ENCODE peak calls at places on chromosome 6, in eight cellular contexts. One of them, this sample, is unnamed.

GRCh38 chr6:109695468-109695867 is 4.4 kb downstream of the FIG4 start:
- DNase-seq in glutamatergic neuron: no peak
- DNase-seq in HCT116: no peak
- DNase-seq in kidney: no peak
- DNase-seq in cardiac fibroblast: peak
- DNase-seq in uterus: no peak
- DNase-seq in sigmoid colon: no peak
- DNase-seq in mesothelial cell of epicardium: no peak
- DNase-seq in this sample: no peak

GRCh38 chr6:133504761-133505160 is 263.6 kb downstream of the EYA4 start:
- DNase-seq in uterus: no peak
- DNase-seq in mesothelial cell of epicardium: no peak
- DNase-seq in sigmoid colon: no peak
- DNase-seq in HCT116: no peak
- DNase-seq in cardiac fibroblast: peak
- DNase-seq in kidney: no peak
- DNase-seq in glutamatergic neuron: no peak
- DNase-seq in this sample: no peak

GRCh38 chr6:87212596-87212995 is 57.2 kb downstream of the ZNF292 start:
- DNase-seq in glutamatergic neuron: no peak
- DNase-seq in uterus: no peak
- DNase-seq in mesothelial cell of epicardium: no peak
- DNase-seq in HCT116: no peak
- DNase-seq in kidney: no peak
- DNase-seq in sigmoid colon: no peak
- DNase-seq in cardiac fibroblast: no peak
- DNase-seq in this sample: no peak

GRCh38 chr6:17881085-17881883 is 106.2 kb downstream of the KIF13A start:
- DNase-seq in mesothelial cell of epicardium: no peak
- DNase-seq in uterus: no peak
- DNase-seq in glutamatergic neuron: no peak
- DNase-seq in HCT116: no peak
- DNase-seq in sigmoid colon: no peak
- DNase-seq in kidney: no peak
- DNase-seq in cardiac fibroblast: no peak
- DNase-seq in this sample: no peak

GRCh38 chr6:71851214-71851613 is 35.1 kb upstream of the RIMS1 start:
- DNase-seq in glutamatergic neuron: no peak
- DNase-seq in HCT116: no peak
- DNase-seq in uterus: no peak
- DNase-seq in mesothelial cell of epicardium: no peak
- DNase-seq in kidney: no peak
- DNase-seq in sigmoid colon: no peak
- DNase-seq in cardiac fibroblast: peak
- DNase-seq in this sample: no peak

GRCh38 chr6:113623124-113623523 is 234.0 kb upstream of the MARCKS start:
- DNase-seq in cardiac fibroblast: no peak
- DNase-seq in mesothelial cell of epicardium: no peak
- DNase-seq in uterus: no peak
- DNase-seq in sigmoid colon: no peak
- DNase-seq in glutamatergic neuron: no peak
- DNase-seq in HCT116: no peak
- DNase-seq in kidney: no peak
- DNase-seq in this sample: no peak

GRCh38 chr6:79385893-79386292 is 151.3 kb downstream of the LCA5 start:
- DNase-seq in mesothelial cell of epicardium: no peak
- DNase-seq in uterus: no peak
- DNase-seq in sigmoid colon: no peak
- DNase-seq in kidney: no peak
- DNase-seq in HCT116: no peak
- DNase-seq in cardiac fibroblast: peak
- DNase-seq in glutamatergic neuron: no peak
- DNase-seq in this sample: no peak

GRCh38 chr6:3348821-3349220 is 90.1 kb downstream of the PSMG4 start:
- DNase-seq in kidney: no peak
- DNase-seq in HCT116: no peak
- DNase-seq in mesothelial cell of epicardium: no peak
- DNase-seq in glutamatergic neuron: no peak
- DNase-seq in sigmoid colon: peak
- DNase-seq in uterus: no peak
- DNase-seq in cardiac fibroblast: no peak
- DNase-seq in this sample: no peak

GRCh38 chr6:43623880-43624785 is 4.9 kb downstream of the GTPBP2 start:
- DNase-seq in mesothelial cell of epicardium: no peak
- DNase-seq in sigmoid colon: no peak
- DNase-seq in HCT116: no peak
- DNase-seq in kidney: no peak
- DNase-seq in cardiac fibroblast: no peak
- DNase-seq in uterus: peak
- DNase-seq in glutamatergic neuron: no peak
- DNase-seq in this sample: no peak

GRCh38 chr6:36929607-36930006 is 24.9 kb upstream of the PI16 start:
- DNase-seq in uterus: no peak
- DNase-seq in sigmoid colon: no peak
- DNase-seq in mesothelial cell of epicardium: no peak
- DNase-seq in HCT116: no peak
- DNase-seq in cardiac fibroblast: peak
- DNase-seq in kidney: no peak
- DNase-seq in glutamatergic neuron: no peak
- DNase-seq in this sample: no peak

GRCh38 chr6:166460473-166461437 is 78.0 kb upstream of the MPC1 start:
- DNase-seq in sigmoid colon: no peak
- DNase-seq in glutamatergic neuron: peak
- DNase-seq in HCT116: no peak
- DNase-seq in cardiac fibroblast: no peak
- DNase-seq in mesothelial cell of epicardium: no peak
- DNase-seq in kidney: peak
- DNase-seq in uterus: no peak
- DNase-seq in this sample: no peak

GRCh38 chr6:162913206-162913605 is 185.4 kb downstream of the PACRG start:
- DNase-seq in cardiac fibroblast: no peak
- DNase-seq in uterus: no peak
- DNase-seq in sigmoid colon: no peak
- DNase-seq in kidney: no peak
- DNase-seq in glutamatergic neuron: no peak
- DNase-seq in HCT116: no peak
- DNase-seq in mesothelial cell of epicardium: no peak
- DNase-seq in this sample: no peak

GRCh38 chr6:169046483-169047192 is 207.0 kb downstream of the THBS2 start:
- DNase-seq in cardiac fibroblast: peak
- DNase-seq in mesothelial cell of epicardium: no peak
- DNase-seq in glutamatergic neuron: no peak
- DNase-seq in sigmoid colon: no peak
- DNase-seq in uterus: no peak
- DNase-seq in HCT116: no peak
- DNase-seq in kidney: peak
- DNase-seq in this sample: no peak

GRCh38 chr6:157512081-157512682 is 131.2 kb downstream of the ZDHHC14 start:
- DNase-seq in cardiac fibroblast: no peak
- DNase-seq in kidney: no peak
- DNase-seq in glutamatergic neuron: no peak
- DNase-seq in uterus: no peak
- DNase-seq in sigmoid colon: no peak
- DNase-seq in HCT116: no peak
- DNase-seq in mesothelial cell of epicardium: no peak
- DNase-seq in this sample: no peak

GRCh38 chr6:162671580-162672165 is 55.9 kb downstream of the PRKN start:
- DNase-seq in sigmoid colon: no peak
- DNase-seq in HCT116: no peak
- DNase-seq in kidney: no peak
- DNase-seq in uterus: no peak
- DNase-seq in mesothelial cell of epicardium: no peak
- DNase-seq in cardiac fibroblast: no peak
- DNase-seq in glutamatergic neuron: no peak
- DNase-seq in this sample: no peak

GRCh38 chr6:65638047-65638831 is 68.8 kb downstream of the EYS start:
- DNase-seq in sigmoid colon: no peak
- DNase-seq in kidney: peak
- DNase-seq in glutamatergic neuron: peak
- DNase-seq in HCT116: no peak
- DNase-seq in mesothelial cell of epicardium: no peak
- DNase-seq in uterus: no peak
- DNase-seq in cardiac fibroblast: no peak
- DNase-seq in this sample: no peak

GRCh38 chr6:144195671-144196070 is 45.4 kb downstream of the STX11 start:
- DNase-seq in mesothelial cell of epicardium: no peak
- DNase-seq in sigmoid colon: no peak
- DNase-seq in glutamatergic neuron: no peak
- DNase-seq in uterus: no peak
- DNase-seq in kidney: no peak
- DNase-seq in cardiac fibroblast: no peak
- DNase-seq in HCT116: no peak
- DNase-seq in this sample: no peak

GRCh38 chr6:66435321-66435720 is 728.3 kb upstream of the EYS start:
- DNase-seq in cardiac fibroblast: no peak
- DNase-seq in sigmoid colon: no peak
- DNase-seq in uterus: no peak
- DNase-seq in kidney: no peak
- DNase-seq in glutamatergic neuron: no peak
- DNase-seq in HCT116: no peak
- DNase-seq in mesothelial cell of epicardium: no peak
- DNase-seq in this sample: no peak

GRCh38 chr6:164133095-164133494 is 718.6 kb downstream of the QKI start:
- DNase-seq in cardiac fibroblast: peak
- DNase-seq in glutamatergic neuron: no peak
- DNase-seq in sigmoid colon: no peak
- DNase-seq in mesothelial cell of epicardium: no peak
- DNase-seq in HCT116: peak
- DNase-seq in kidney: no peak
- DNase-seq in uterus: no peak
- DNase-seq in this sample: no peak

GRCh38 chr6:118808794-118809668 is 84.9 kb upstream of the ASF1A start:
- DNase-seq in sigmoid colon: no peak
- DNase-seq in glutamatergic neuron: no peak
- DNase-seq in mesothelial cell of epicardium: no peak
- DNase-seq in kidney: no peak
- DNase-seq in cardiac fibroblast: no peak
- DNase-seq in HCT116: no peak
- DNase-seq in uterus: no peak
- DNase-seq in this sample: no peak

GRCh38 chr6:17120019-17120418 is 18.2 kb downstream of the STMND1 start:
- DNase-seq in cardiac fibroblast: no peak
- DNase-seq in sigmoid colon: no peak
- DNase-seq in HCT116: no peak
- DNase-seq in uterus: no peak
- DNase-seq in glutamatergic neuron: no peak
- DNase-seq in kidney: no peak
- DNase-seq in mesothelial cell of epicardium: no peak
- DNase-seq in this sample: no peak

GRCh38 chr6:166005846-166006592 is 161.6 kb downstream of the TBXT start:
- DNase-seq in kidney: peak
- DNase-seq in cardiac fibroblast: peak
- DNase-seq in mesothelial cell of epicardium: peak
- DNase-seq in HCT116: no peak
- DNase-seq in uterus: peak
- DNase-seq in sigmoid colon: peak
- DNase-seq in glutamatergic neuron: peak
- DNase-seq in this sample: no peak

GRCh38 chr6:68572975-68573374 is 62.1 kb upstream of the ADGRB3 start:
- DNase-seq in sigmoid colon: no peak
- DNase-seq in glutamatergic neuron: no peak
- DNase-seq in uterus: no peak
- DNase-seq in HCT116: no peak
- DNase-seq in kidney: no peak
- DNase-seq in cardiac fibroblast: no peak
- DNase-seq in mesothelial cell of epicardium: no peak
- DNase-seq in this sample: no peak

GRCh38 chr6:68575765-68576439 is 59.2 kb upstream of the ADGRB3 start:
- DNase-seq in mesothelial cell of epicardium: no peak
- DNase-seq in cardiac fibroblast: no peak
- DNase-seq in kidney: peak
- DNase-seq in uterus: no peak
- DNase-seq in glutamatergic neuron: peak
- DNase-seq in HCT116: no peak
- DNase-seq in sigmoid colon: peak
- DNase-seq in this sample: no peak

GRCh38 chr6:68572525-68572924 is 62.6 kb upstream of the ADGRB3 start:
- DNase-seq in kidney: no peak
- DNase-seq in HCT116: no peak
- DNase-seq in cardiac fibroblast: peak
- DNase-seq in sigmoid colon: no peak
- DNase-seq in mesothelial cell of epicardium: no peak
- DNase-seq in uterus: no peak
- DNase-seq in glutamatergic neuron: peak
- DNase-seq in this sample: no peak
- TF ChIP-seq CTCF in kidney: peak
- TF ChIP-seq CTCF in HCT116: peak
- TF ChIP-seq CTCF in cardiac fibroblast: peak
- TF ChIP-seq CTCF in sigmoid colon: no peak
- TF ChIP-seq CTCF in mesothelial cell of epicardium: no peak
- TF ChIP-seq CTCF in uterus: no peak
- TF ChIP-seq CTCF in glutamatergic neuron: peak
- TF ChIP-seq CTCF in this sample: no peak

DNA sequence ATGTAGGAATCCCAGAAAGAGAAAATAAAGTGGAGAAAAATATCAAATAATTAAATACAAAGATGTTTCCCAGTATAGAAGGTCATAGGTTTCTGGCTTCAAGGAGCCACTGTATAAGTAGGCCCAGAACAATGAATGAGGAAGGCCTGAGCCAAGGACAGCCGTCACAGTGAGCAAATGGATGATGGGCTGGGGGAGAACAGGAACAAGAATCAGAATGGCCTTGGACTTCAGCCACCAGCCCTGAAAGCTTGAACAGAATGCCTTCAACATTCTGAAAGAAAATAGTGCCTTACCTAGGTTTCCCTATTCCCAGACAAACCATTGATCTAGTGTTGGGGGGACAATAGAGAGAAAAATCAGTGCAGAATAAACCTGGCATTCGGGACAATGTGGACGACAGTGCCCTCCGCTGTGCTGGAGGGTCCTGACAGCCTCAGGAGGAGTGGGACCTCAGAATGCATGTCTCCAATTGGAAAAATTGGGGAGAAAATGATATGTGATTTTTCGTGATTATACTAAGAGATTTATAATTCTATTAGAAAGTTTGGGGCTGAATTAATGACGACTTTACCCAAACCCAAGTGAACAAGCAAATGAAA is 333.9 kb upstream of the AGPAT4 start:
- DNase-seq in HCT116: no peak
- DNase-seq in uterus: no peak
- DNase-seq in kidney: no peak
- DNase-seq in glutamatergic neuron: no peak
- DNase-seq in cardiac fibroblast: no peak
- DNase-seq in sigmoid colon: no peak
- DNase-seq in mesothelial cell of epicardium: no peak
- DNase-seq in this sample: no peak
- TF ChIP-seq CTCF in HCT116: peak
- TF ChIP-seq CTCF in uterus: no peak
- TF ChIP-seq CTCF in kidney: no peak
- TF ChIP-seq CTCF in glutamatergic neuron: no peak
- TF ChIP-seq CTCF in cardiac fibroblast: no peak
- TF ChIP-seq CTCF in sigmoid colon: no peak
- TF ChIP-seq CTCF in mesothelial cell of epicardium: no peak
- TF ChIP-seq CTCF in this sample: no peak

GRCh38 chr6:124961784-124962611 is at the start of gene RNF217:
- DNase-seq in mesothelial cell of epicardium: peak
- DNase-seq in HCT116: no peak
- DNase-seq in sigmoid colon: peak
- DNase-seq in cardiac fibroblast: peak
- DNase-seq in kidney: peak
- DNase-seq in uterus: peak
- DNase-seq in glutamatergic neuron: peak
- DNase-seq in this sample: no peak
- TF ChIP-seq CTCF in mesothelial cell of epicardium: no peak
- TF ChIP-seq CTCF in HCT116: no peak
- TF ChIP-seq CTCF in sigmoid colon: no peak
- TF ChIP-seq CTCF in cardiac fibroblast: no peak
- TF ChIP-seq CTCF in kidney: no peak
- TF ChIP-seq CTCF in uterus: no peak
- TF ChIP-seq CTCF in glutamatergic neuron: no peak
- TF ChIP-seq CTCF in this sample: no peak

GRCh38 chr6:89597988-89598387 is 40.6 kb downstream of the LYRM2 start:
- DNase-seq in uterus: no peak
- DNase-seq in glutamatergic neuron: no peak
- DNase-seq in sigmoid colon: no peak
- DNase-seq in cardiac fibroblast: peak
- DNase-seq in HCT116: no peak
- DNase-seq in mesothelial cell of epicardium: no peak
- DNase-seq in kidney: no peak
- DNase-seq in this sample: no peak
- TF ChIP-seq CTCF in uterus: peak
- TF ChIP-seq CTCF in glutamatergic neuron: no peak
- TF ChIP-seq CTCF in sigmoid colon: no peak
- TF ChIP-seq CTCF in cardiac fibroblast: no peak
- TF ChIP-seq CTCF in HCT116: no peak
- TF ChIP-seq CTCF in mesothelial cell of epicardium: no peak
- TF ChIP-seq CTCF in kidney: peak
- TF ChIP-seq CTCF in this sample: no peak